ENCODE peak calls at places on chromosomes 11 and 22, in eight cellular contexts. O is lung microvascular endothelial cell; C is B cell; V is left ventricle myocardium superior; F is activated effector memory CD4-positive, alpha-beta T cell treated with Interleukin-2 at 50 U/mL for 16 hours; A is fibroblast of the conjunctiva; B is AG09309; R is T follicular helper cell. W is an unnamed sample.

GRCh38 chr11:11992257-11992690 is 16.2 kb downstream of the DKK3 start:
- DNase-seq in O (peak; percentile 47), A (no peak), C (no peak), B (no peak), R (no peak), F (no peak), V (no peak), W (no peak)

GRCh38 chr11:4580124-4580523 is 1.4 kb upstream of the OR52I2 start:
- DNase-seq in A (no peak), O (no peak), C (no peak), F (no peak), V (no peak), B (no peak), R (no peak), W (no peak)

GRCh38 chr11:103730151-103730940 is 306.1 kb upstream of the DDI1 start:
- DNase-seq in A (no peak), B (no peak), O (peak; percentile 6), C (no peak), F (no peak), R (no peak), V (no peak), W (no peak)

GRCh38 chr11:6755953-6756347 is 15.8 kb downstream of the OR2AG2 start:
- DNase-seq in F (no peak), R (no peak), V (no peak), O (no peak), B (no peak), A (no peak), C (no peak), W (no peak)

GRCh38 chr22:39208013-39208680 is 36.6 kb downstream of the PDGFB start:
- DNase-seq in V (no peak), R (no peak), F (no peak), B (no peak), C (no peak), A (no peak), O (no peak), W (no peak)

GRCh38 chr22:17570851-17571631 is 7.7 kb downstream of the SLC25A18 start:
- DNase-seq in O (peak; percentile 70), R (no peak), V (peak; percentile 93), C (no peak), F (no peak), A (peak; percentile 27), B (no peak), W (no peak)

GRCh38 chr22:23219787-23220484 is 39.6 kb downstream of the BCR start:
- DNase-seq in V (peak; percentile 39), A (no peak), F (peak; percentile 24), O (peak; percentile 77), C (peak; percentile 84), R (no peak), B (no peak), W (peak; percentile 73)

GRCh38 chr11:17736921-17737817 is 2.6 kb downstream of the KCNC1 start:
- DNase-seq in C (no peak), A (no peak), V (no peak), B (no peak), O (no peak), R (no peak), F (no peak), W (no peak)

GRCh38 chr11:27025312-27025955 is 15.2 kb upstream of the BBOX1 start:
- DNase-seq in F (no peak), V (no peak), O (no peak), A (no peak), B (no peak), C (no peak), R (no peak), W (no peak)

GRCh38 chr22:23787910-23788309 is 1.1 kb downstream of the SMARCB1 start:
- DNase-seq in V (no peak), A (no peak), O (no peak), C (no peak), B (no peak), R (no peak), F (no peak), W (no peak)

GRCh38 chr11:19703211-19703610 is 9.4 kb upstream of the NAV2 start:
- DNase-seq in V (no peak), F (no peak), B (no peak), C (no peak), O (no peak), A (no peak), R (no peak), W (no peak)

GRCh38 chr11:68051191-68052136 is 12.6 kb downstream of the TCIRG1 start:
- DNase-seq in C (no peak), R (no peak), A (no peak), F (no peak), B (no peak), V (peak; percentile 34), O (no peak), W (no peak)

GRCh38 chr11:8863838-8864237 is 47.2 kb upstream of the AKIP1 start:
- DNase-seq in F (no peak), R (no peak), C (no peak), V (no peak), O (peak; percentile 70), B (no peak), A (peak; percentile 63), W (no peak)

GRCh38 chr11:58926695-58927094 is 12.6 kb upstream of the GLYATL1 start:
- DNase-seq in A (no peak), C (no peak), V (no peak), O (no peak), R (no peak), B (peak; percentile 75), F (no peak), W (no peak)

GRCh38 chr11:102590646-102591045 is 34.5 kb downstream of the MMP20 start:
- DNase-seq in A (no peak), B (no peak), V (no peak), R (no peak), C (no peak), F (no peak), O (no peak), W (no peak)

GRCh38 chr22:24106385-24107381 is 74.6 kb upstream of the SUSD2 start:
- DNase-seq in C (peak; percentile 56), B (no peak), V (no peak), R (peak; percentile 24), O (no peak), F (peak; percentile 9), A (no peak), W (peak; percentile 18)

GRCh38 chr22:35039625-35040024 is 26.3 kb upstream of the ISX start:
- DNase-seq in F (no peak), V (no peak), C (no peak), B (no peak), R (no peak), O (no peak), A (no peak), W (no peak)